ENCODE peak calls at places on chromosomes 1 and 21, in nine cellular contexts. One of them, this sample, is unnamed.

GRCh38 chr21:41186763-41187536 is 19.0 kb downstream of the BACE2 start:
- DNase-seq in NCI-H446 treated with DMSO at 0.1 percent for 48 hours: no peak
- DNase-seq in progenitor cell of endocrine pancreas: no peak
- DNase-seq in GM12865: no peak
- DNase-seq in RWPE1: no peak
- DNase-seq in foreskin fibroblast: no peak
- DNase-seq in mucosa of descending colon: no peak
- DNase-seq in GDM1: no peak
- DNase-seq in NCI-H510A treated with DMSO at 0.1 percent for 48 hours: peak; percentile 54
- DNase-seq in this sample: no peak

GRCh38 chr1:111989531-111990025 is at the start of gene KCND3:
- DNase-seq in NCI-H446 treated with DMSO at 0.1 percent for 48 hours: no peak
- DNase-seq in progenitor cell of endocrine pancreas: no peak
- DNase-seq in GM12865: peak; percentile 4
- DNase-seq in RWPE1: peak; percentile 14
- DNase-seq in foreskin fibroblast: peak; percentile 29
- DNase-seq in mucosa of descending colon: peak; percentile 45
- DNase-seq in GDM1: no peak
- DNase-seq in NCI-H510A treated with DMSO at 0.1 percent for 48 hours: no peak
- DNase-seq in this sample: no peak

GRCh38 chr1:191669629-191670028 is 488.6 kb upstream of the RGS18 start:
- DNase-seq in NCI-H446 treated with DMSO at 0.1 percent for 48 hours: no peak
- DNase-seq in progenitor cell of endocrine pancreas: no peak
- DNase-seq in GM12865: no peak
- DNase-seq in RWPE1: peak; percentile 13
- DNase-seq in foreskin fibroblast: peak; percentile 1
- DNase-seq in mucosa of descending colon: no peak
- DNase-seq in GDM1: no peak
- DNase-seq in NCI-H510A treated with DMSO at 0.1 percent for 48 hours: no peak
- DNase-seq in this sample: no peak

GRCh38 chr21:31195334-31196015 is 148.6 kb downstream of the TIAM1 start:
- DNase-seq in NCI-H446 treated with DMSO at 0.1 percent for 48 hours: no peak
- DNase-seq in progenitor cell of endocrine pancreas: no peak
- DNase-seq in GM12865: peak; percentile 29
- DNase-seq in RWPE1: no peak
- DNase-seq in foreskin fibroblast: no peak
- DNase-seq in mucosa of descending colon: no peak
- DNase-seq in GDM1: no peak
- DNase-seq in NCI-H510A treated with DMSO at 0.1 percent for 48 hours: no peak
- DNase-seq in this sample: no peak

GRCh38 chr1:106756752-106757151 is 299.7 kb upstream of the PRMT6 start:
- DNase-seq in NCI-H446 treated with DMSO at 0.1 percent for 48 hours: no peak
- DNase-seq in progenitor cell of endocrine pancreas: no peak
- DNase-seq in GM12865: no peak
- DNase-seq in RWPE1: no peak
- DNase-seq in foreskin fibroblast: no peak
- DNase-seq in mucosa of descending colon: no peak
- DNase-seq in GDM1: no peak
- DNase-seq in NCI-H510A treated with DMSO at 0.1 percent for 48 hours: no peak
- DNase-seq in this sample: no peak

GRCh38 chr1:182003025-182003725 is 58.3 kb downstream of the ZNF648 start:
- DNase-seq in NCI-H446 treated with DMSO at 0.1 percent for 48 hours: no peak
- DNase-seq in progenitor cell of endocrine pancreas: no peak
- DNase-seq in GM12865: no peak
- DNase-seq in RWPE1: no peak
- DNase-seq in foreskin fibroblast: no peak
- DNase-seq in mucosa of descending colon: no peak
- DNase-seq in GDM1: no peak
- DNase-seq in NCI-H510A treated with DMSO at 0.1 percent for 48 hours: no peak
- DNase-seq in this sample: no peak

GRCh38 chr1:62917805-62918204 is 133.9 kb downstream of the ATG4C start:
- DNase-seq in NCI-H446 treated with DMSO at 0.1 percent for 48 hours: no peak
- DNase-seq in progenitor cell of endocrine pancreas: no peak
- DNase-seq in GM12865: no peak
- DNase-seq in RWPE1: no peak
- DNase-seq in foreskin fibroblast: no peak
- DNase-seq in mucosa of descending colon: no peak
- DNase-seq in GDM1: no peak
- DNase-seq in NCI-H510A treated with DMSO at 0.1 percent for 48 hours: no peak
- DNase-seq in this sample: no peak

GRCh38 chr1:231423648-231424047 is 1.6 kb upstream of the EGLN1 start:
- DNase-seq in NCI-H446 treated with DMSO at 0.1 percent for 48 hours: no peak
- DNase-seq in progenitor cell of endocrine pancreas: no peak
- DNase-seq in GM12865: no peak
- DNase-seq in RWPE1: peak; percentile 15
- DNase-seq in foreskin fibroblast: no peak
- DNase-seq in mucosa of descending colon: no peak
- DNase-seq in GDM1: no peak
- DNase-seq in NCI-H510A treated with DMSO at 0.1 percent for 48 hours: peak; percentile 67
- DNase-seq in this sample: no peak

GRCh38 chr1:151990856-151991198 is 2.8 kb downstream of the S100A10 start:
- DNase-seq in NCI-H446 treated with DMSO at 0.1 percent for 48 hours: peak; percentile 48
- DNase-seq in progenitor cell of endocrine pancreas: no peak
- DNase-seq in GM12865: no peak
- DNase-seq in RWPE1: no peak
- DNase-seq in foreskin fibroblast: peak; percentile 71
- DNase-seq in mucosa of descending colon: no peak
- DNase-seq in GDM1: no peak
- DNase-seq in NCI-H510A treated with DMSO at 0.1 percent for 48 hours: peak; percentile 79
- DNase-seq in this sample: no peak

GRCh38 chr1:175145899-175146298 is 46.7 kb downstream of the KIAA0040 start:
- DNase-seq in NCI-H446 treated with DMSO at 0.1 percent for 48 hours: no peak
- DNase-seq in progenitor cell of endocrine pancreas: no peak
- DNase-seq in GM12865: no peak
- DNase-seq in RWPE1: peak; percentile 35
- DNase-seq in foreskin fibroblast: no peak
- DNase-seq in mucosa of descending colon: no peak
- DNase-seq in GDM1: no peak
- DNase-seq in NCI-H510A treated with DMSO at 0.1 percent for 48 hours: no peak
- DNase-seq in this sample: no peak

GRCh38 chr1:27325286-27325685 is 3.3 kb downstream of the TMEM222 start:
- DNase-seq in NCI-H446 treated with DMSO at 0.1 percent for 48 hours: no peak
- DNase-seq in progenitor cell of endocrine pancreas: no peak
- DNase-seq in GM12865: no peak
- DNase-seq in RWPE1: no peak
- DNase-seq in foreskin fibroblast: no peak
- DNase-seq in mucosa of descending colon: no peak
- DNase-seq in GDM1: no peak
- DNase-seq in NCI-H510A treated with DMSO at 0.1 percent for 48 hours: no peak
- DNase-seq in this sample: no peak

GRCh38 chr1:192506741-192507155 is 68.8 kb upstream of the RGS1 start:
- DNase-seq in NCI-H446 treated with DMSO at 0.1 percent for 48 hours: no peak
- DNase-seq in progenitor cell of endocrine pancreas: no peak
- DNase-seq in GM12865: peak; percentile 68
- DNase-seq in RWPE1: peak; percentile 17
- DNase-seq in foreskin fibroblast: no peak
- DNase-seq in mucosa of descending colon: no peak
- DNase-seq in GDM1: peak; percentile 5
- DNase-seq in NCI-H510A treated with DMSO at 0.1 percent for 48 hours: no peak
- DNase-seq in this sample: no peak

GRCh38 chr1:58944439-58944838 is 160.6 kb upstream of the JUN start:
- DNase-seq in NCI-H446 treated with DMSO at 0.1 percent for 48 hours: no peak
- DNase-seq in progenitor cell of endocrine pancreas: no peak
- DNase-seq in GM12865: no peak
- DNase-seq in RWPE1: no peak
- DNase-seq in foreskin fibroblast: no peak
- DNase-seq in mucosa of descending colon: no peak
- DNase-seq in GDM1: no peak
- DNase-seq in NCI-H510A treated with DMSO at 0.1 percent for 48 hours: no peak
- DNase-seq in this sample: no peak

GRCh38 chr1:217506878-217507277 is 124.0 kb downstream of the GPATCH2 start:
- DNase-seq in NCI-H446 treated with DMSO at 0.1 percent for 48 hours: no peak
- DNase-seq in progenitor cell of endocrine pancreas: no peak
- DNase-seq in GM12865: no peak
- DNase-seq in RWPE1: peak; percentile 20
- DNase-seq in foreskin fibroblast: peak; percentile 7
- DNase-seq in mucosa of descending colon: no peak
- DNase-seq in GDM1: no peak
- DNase-seq in NCI-H510A treated with DMSO at 0.1 percent for 48 hours: no peak
- DNase-seq in this sample: no peak

GRCh38 chr1:245579881-245580280 is 425.1 kb downstream of the KIF26B start:
- DNase-seq in NCI-H446 treated with DMSO at 0.1 percent for 48 hours: no peak
- DNase-seq in progenitor cell of endocrine pancreas: no peak
- DNase-seq in GM12865: no peak
- DNase-seq in RWPE1: no peak
- DNase-seq in foreskin fibroblast: no peak
- DNase-seq in mucosa of descending colon: no peak
- DNase-seq in GDM1: no peak
- DNase-seq in NCI-H510A treated with DMSO at 0.1 percent for 48 hours: no peak
- DNase-seq in this sample: no peak

GRCh38 chr1:30748699-30749401 is 8.7 kb downstream of the LAPTM5 start:
- DNase-seq in NCI-H446 treated with DMSO at 0.1 percent for 48 hours: no peak
- DNase-seq in progenitor cell of endocrine pancreas: no peak
- DNase-seq in GM12865: peak; percentile 55
- DNase-seq in RWPE1: no peak
- DNase-seq in foreskin fibroblast: no peak
- DNase-seq in mucosa of descending colon: no peak
- DNase-seq in GDM1: no peak
- DNase-seq in NCI-H510A treated with DMSO at 0.1 percent for 48 hours: no peak
- DNase-seq in this sample: no peak

GRCh38 chr1:111603979-111604378 is 15.6 kb upstream of the RAP1A start:
- DNase-seq in NCI-H446 treated with DMSO at 0.1 percent for 48 hours: no peak
- DNase-seq in progenitor cell of endocrine pancreas: no peak
- DNase-seq in GM12865: peak; percentile 85
- DNase-seq in RWPE1: no peak
- DNase-seq in foreskin fibroblast: no peak
- DNase-seq in mucosa of descending colon: peak; percentile 49
- DNase-seq in GDM1: peak; percentile 9
- DNase-seq in NCI-H510A treated with DMSO at 0.1 percent for 48 hours: no peak
- DNase-seq in this sample: no peak

GRCh38 chr1:32619701-32620485 is 30.5 kb downstream of the ZBTB8OS start:
- DNase-seq in NCI-H446 treated with DMSO at 0.1 percent for 48 hours: no peak
- DNase-seq in progenitor cell of endocrine pancreas: no peak
- DNase-seq in GM12865: peak; percentile 86
- DNase-seq in RWPE1: no peak
- DNase-seq in foreskin fibroblast: no peak
- DNase-seq in mucosa of descending colon: no peak
- DNase-seq in GDM1: no peak
- DNase-seq in NCI-H510A treated with DMSO at 0.1 percent for 48 hours: no peak
- DNase-seq in this sample: no peak

GRCh38 chr1:199463521-199464127 is 563.9 kb upstream of the NR5A2 start:
- DNase-seq in NCI-H446 treated with DMSO at 0.1 percent for 48 hours: peak; percentile 73
- DNase-seq in progenitor cell of endocrine pancreas: no peak
- DNase-seq in GM12865: peak; percentile 80
- DNase-seq in RWPE1: peak; percentile 42
- DNase-seq in foreskin fibroblast: peak; percentile 37
- DNase-seq in mucosa of descending colon: no peak
- DNase-seq in GDM1: peak; percentile 61
- DNase-seq in NCI-H510A treated with DMSO at 0.1 percent for 48 hours: no peak
- DNase-seq in this sample: no peak

GRCh38 chr1:3732747-3733602 is 19.3 kb upstream of the CCDC27 start:
- DNase-seq in NCI-H446 treated with DMSO at 0.1 percent for 48 hours: no peak
- DNase-seq in progenitor cell of endocrine pancreas: no peak
- DNase-seq in GM12865: no peak
- DNase-seq in RWPE1: no peak
- DNase-seq in foreskin fibroblast: peak; percentile 12
- DNase-seq in mucosa of descending colon: no peak
- DNase-seq in GDM1: no peak
- DNase-seq in NCI-H510A treated with DMSO at 0.1 percent for 48 hours: no peak
- DNase-seq in this sample: no peak

GRCh38 chr1:188762344-188762743 is 1715.3 kb downstream of the BRINP3 start:
- DNase-seq in NCI-H446 treated with DMSO at 0.1 percent for 48 hours: no peak
- DNase-seq in progenitor cell of endocrine pancreas: no peak
- DNase-seq in GM12865: no peak
- DNase-seq in RWPE1: no peak
- DNase-seq in foreskin fibroblast: no peak
- DNase-seq in mucosa of descending colon: no peak
- DNase-seq in GDM1: no peak
- DNase-seq in NCI-H510A treated with DMSO at 0.1 percent for 48 hours: no peak
- DNase-seq in this sample: no peak

GRCh38 chr1:76040327-76040868 is 34.1 kb upstream of the ST6GALNAC3 start:
- DNase-seq in NCI-H446 treated with DMSO at 0.1 percent for 48 hours: no peak
- DNase-seq in progenitor cell of endocrine pancreas: peak; percentile 17
- DNase-seq in GM12865: no peak
- DNase-seq in RWPE1: no peak
- DNase-seq in foreskin fibroblast: no peak
- DNase-seq in mucosa of descending colon: peak; percentile 60
- DNase-seq in GDM1: no peak
- DNase-seq in NCI-H510A treated with DMSO at 0.1 percent for 48 hours: no peak
- DNase-seq in this sample: no peak

This sample was measured in dorsolateral prefrontal cortex.